ENCODE peak calls at places on chromosomes 16 and 17, in six cellular contexts. One of them, this sample, is unnamed.

GRCh38 chr16:14539156-14539555 is 90.9 kb downstream of the PARN start:
- DNase-seq in fibroblast of lung: no peak
- DNase-seq in HCT116: no peak
- DNase-seq in endothelial cell of umbilical vein: no peak
- DNase-seq in IMR-90: no peak
- DNase-seq in MM.1S: no peak
- DNase-seq in this sample: no peak

GRCh38 chr16:66662445-66663194 is 33.9 kb downstream of the CMTM4 start:
- DNase-seq in fibroblast of lung: peak; percentile 33
- DNase-seq in HCT116: peak; percentile 21
- DNase-seq in endothelial cell of umbilical vein: peak; percentile 51
- DNase-seq in IMR-90: peak; percentile 44
- DNase-seq in MM.1S: peak; percentile 10
- DNase-seq in this sample: no peak

GRCh38 chr16:87694441-87695125 is 71.2 kb downstream of the KLHDC4 start:
- DNase-seq in fibroblast of lung: no peak
- DNase-seq in HCT116: no peak
- DNase-seq in endothelial cell of umbilical vein: no peak
- DNase-seq in IMR-90: no peak
- DNase-seq in MM.1S: no peak
- DNase-seq in this sample: no peak

GRCh38 chr16:89444151-89444723 is 46.1 kb downstream of the ANKRD11 start:
- DNase-seq in fibroblast of lung: no peak
- DNase-seq in HCT116: no peak
- DNase-seq in endothelial cell of umbilical vein: no peak
- DNase-seq in IMR-90: no peak
- DNase-seq in MM.1S: no peak
- DNase-seq in this sample: no peak

GRCh38 chr17:20263595-20263994 is 203.7 kb downstream of the LGALS9B start:
- DNase-seq in fibroblast of lung: peak; percentile 78
- DNase-seq in HCT116: peak; percentile 1
- DNase-seq in endothelial cell of umbilical vein: no peak
- DNase-seq in IMR-90: peak; percentile 61
- DNase-seq in MM.1S: no peak
- DNase-seq in this sample: no peak

GRCh38 chr16:54647731-54648221 is 282.9 kb upstream of the IRX5 start:
- DNase-seq in fibroblast of lung: peak; percentile 76
- DNase-seq in HCT116: no peak
- DNase-seq in endothelial cell of umbilical vein: no peak
- DNase-seq in IMR-90: no peak
- DNase-seq in MM.1S: no peak
- DNase-seq in this sample: no peak

GRCh38 chr17:2124391-2124790 is 69.5 kb downstream of the HIC1 start:
- DNase-seq in fibroblast of lung: peak; percentile 29
- DNase-seq in HCT116: no peak
- DNase-seq in endothelial cell of umbilical vein: no peak
- DNase-seq in IMR-90: peak; percentile 65
- DNase-seq in MM.1S: no peak
- DNase-seq in this sample: peak; percentile 71

GRCh38 chr17:48057626-48058025 is 9.5 kb downstream of the NFE2L1 start:
- DNase-seq in fibroblast of lung: no peak
- DNase-seq in HCT116: no peak
- DNase-seq in endothelial cell of umbilical vein: no peak
- DNase-seq in IMR-90: no peak
- DNase-seq in MM.1S: no peak
- DNase-seq in this sample: peak; percentile 77

GRCh38 chr16:11131706-11132105 is 124.3 kb downstream of the SOCS1 start:
- DNase-seq in fibroblast of lung: no peak
- DNase-seq in HCT116: no peak
- DNase-seq in endothelial cell of umbilical vein: no peak
- DNase-seq in IMR-90: no peak
- DNase-seq in MM.1S: no peak
- DNase-seq in this sample: no peak

GRCh38 chr17:77382966-77383612 is 242.3 kb downstream of the SEC14L1 start:
- DNase-seq in fibroblast of lung: peak; percentile 65
- DNase-seq in HCT116: no peak
- DNase-seq in endothelial cell of umbilical vein: no peak
- DNase-seq in IMR-90: peak; percentile 90
- DNase-seq in MM.1S: no peak
- DNase-seq in this sample: no peak
- TF ChIP-seq CTCF in fibroblast of lung: no peak
- TF ChIP-seq CTCF in HCT116: no peak
- TF ChIP-seq CTCF in endothelial cell of umbilical vein: no peak
- TF ChIP-seq CTCF in IMR-90: no peak
- TF ChIP-seq CTCF in MM.1S: no peak
- TF ChIP-seq CTCF in this sample: no peak

GRCh38 chr17:43212641-43213490 is 1.2 kb downstream of the TMEM106A start:
- DNase-seq in fibroblast of lung: peak; percentile 4
- DNase-seq in HCT116: no peak
- DNase-seq in endothelial cell of umbilical vein: no peak
- DNase-seq in IMR-90: no peak
- DNase-seq in MM.1S: no peak
- DNase-seq in this sample: no peak
- H3K9ac ChIP-seq in fibroblast of lung: peak overlapping the region; percentile 58
- H3K9ac ChIP-seq in HCT116: peak overlapping the region; percentile 76
- H3K9ac ChIP-seq in endothelial cell of umbilical vein: peak overlapping the region; percentile 81
- H3K9ac ChIP-seq in IMR-90: peak overlapping the region; percentile 79
- H3K9ac ChIP-seq in MM.1S: no peak overlapping the region
- H3K9ac ChIP-seq in this sample: peak overlapping the region; percentile 76

GRCh38 chr16:661184-661821 is 6.6 kb upstream of the RHOT2 start:
- DNase-seq in fibroblast of lung: no peak
- DNase-seq in HCT116: no peak
- DNase-seq in endothelial cell of umbilical vein: no peak
- DNase-seq in IMR-90: no peak
- DNase-seq in MM.1S: no peak
- DNase-seq in this sample: no peak
- TF ChIP-seq CTCF in fibroblast of lung: no peak
- TF ChIP-seq CTCF in HCT116: no peak
- TF ChIP-seq CTCF in endothelial cell of umbilical vein: no peak
- TF ChIP-seq CTCF in IMR-90: no peak
- TF ChIP-seq CTCF in MM.1S: no peak
- TF ChIP-seq CTCF in this sample: no peak

GRCh38 chr17:78529251-78529650 is 47.9 kb downstream of the DNAH17 start:
- DNase-seq in fibroblast of lung: no peak
- DNase-seq in HCT116: no peak
- DNase-seq in endothelial cell of umbilical vein: no peak
- DNase-seq in IMR-90: no peak
- DNase-seq in MM.1S: no peak
- DNase-seq in this sample: peak; percentile 38

GRCh38 chr17:78532311-78532710 is 44.9 kb downstream of the DNAH17 start:
- DNase-seq in fibroblast of lung: no peak
- DNase-seq in HCT116: no peak
- DNase-seq in endothelial cell of umbilical vein: no peak
- DNase-seq in IMR-90: no peak
- DNase-seq in MM.1S: no peak
- DNase-seq in this sample: peak; percentile 27

GRCh38 chr17:78528541-78528940 is 48.7 kb downstream of the DNAH17 start:
- DNase-seq in fibroblast of lung: no peak
- DNase-seq in HCT116: no peak
- DNase-seq in endothelial cell of umbilical vein: no peak
- DNase-seq in IMR-90: no peak
- DNase-seq in MM.1S: no peak
- DNase-seq in this sample: peak; percentile 61

GRCh38 chr17:78530675-78531074 is 46.5 kb downstream of the DNAH17 start:
- DNase-seq in fibroblast of lung: no peak
- DNase-seq in HCT116: no peak
- DNase-seq in endothelial cell of umbilical vein: no peak
- DNase-seq in IMR-90: no peak
- DNase-seq in MM.1S: no peak
- DNase-seq in this sample: no peak

DNA sequence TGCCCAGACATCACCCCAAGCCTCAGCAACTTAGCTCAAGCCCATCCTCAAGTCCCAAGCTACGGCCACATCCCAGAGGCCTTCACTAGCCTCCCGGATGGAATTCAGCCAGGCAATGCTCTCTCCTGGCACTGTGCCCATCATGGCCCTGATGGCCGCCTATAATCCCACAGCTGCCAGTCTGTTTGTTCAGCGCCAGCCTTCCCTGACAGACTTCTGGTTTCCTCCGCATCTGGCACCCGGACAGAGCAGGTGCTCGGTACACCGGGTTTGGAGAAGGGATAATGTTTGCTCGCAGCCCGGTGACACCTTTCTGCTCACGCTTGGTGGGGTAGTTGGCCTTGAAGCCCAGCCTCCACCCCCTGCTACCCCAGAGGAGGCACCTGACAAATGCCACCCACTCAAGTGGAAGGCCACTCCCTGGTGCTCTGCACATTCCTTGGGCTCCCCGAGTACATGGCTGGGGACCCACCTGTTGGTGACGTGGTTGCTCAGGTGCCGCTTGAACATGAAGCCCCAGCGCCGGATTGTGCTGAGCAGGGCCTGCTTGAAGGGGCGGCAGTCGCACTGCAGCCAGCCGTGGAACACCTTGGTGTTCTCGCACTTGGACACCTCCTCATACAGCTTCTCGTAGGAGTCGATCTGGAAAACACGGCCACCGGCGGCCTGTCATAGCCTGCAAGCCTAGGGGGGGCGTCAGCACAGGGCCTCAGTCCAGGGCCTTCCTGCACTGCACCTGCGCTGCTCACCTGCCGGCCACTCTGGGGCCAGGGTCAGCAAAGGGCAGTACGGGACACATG is 47.1 kb downstream of the DNAH17 start:
- DNase-seq in fibroblast of lung: no peak
- DNase-seq in HCT116: no peak
- DNase-seq in endothelial cell of umbilical vein: no peak
- DNase-seq in IMR-90: no peak
- DNase-seq in MM.1S: no peak
- DNase-seq in this sample: peak; percentile 40
- H3K9ac ChIP-seq in fibroblast of lung: no peak overlapping the region
- H3K9ac ChIP-seq in HCT116: no peak overlapping the region
- H3K9ac ChIP-seq in endothelial cell of umbilical vein: no peak overlapping the region
- H3K9ac ChIP-seq in IMR-90: no peak overlapping the region
- H3K9ac ChIP-seq in MM.1S: no peak overlapping the region
- H3K9ac ChIP-seq in this sample: no peak overlapping the region

DNA sequence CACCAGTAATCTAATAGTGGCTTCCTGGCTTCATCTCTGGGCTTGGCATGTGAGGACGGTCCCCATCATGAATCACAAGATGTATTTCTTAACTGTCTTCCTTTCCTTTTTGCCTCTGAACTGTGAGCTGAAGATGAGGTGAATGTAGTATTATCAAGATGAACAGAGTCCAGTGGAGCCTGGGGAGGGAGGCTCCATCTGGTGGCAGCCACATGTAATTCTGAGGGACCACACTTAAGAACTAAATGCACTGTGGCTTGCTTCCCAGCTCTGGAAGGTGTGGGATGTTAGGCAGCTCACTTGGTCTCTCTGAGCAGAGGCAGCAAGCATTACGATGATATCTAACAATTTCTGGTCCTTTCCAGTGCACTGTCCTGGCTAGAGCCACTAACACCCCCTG is 354.9 kb upstream of the ASIC2 start:
- DNase-seq in fibroblast of lung: peak; percentile 7
- DNase-seq in HCT116: no peak
- DNase-seq in endothelial cell of umbilical vein: no peak
- DNase-seq in IMR-90: peak; percentile 11
- DNase-seq in MM.1S: peak; percentile 26
- DNase-seq in this sample: peak; percentile 71
- TF ChIP-seq CTCF in fibroblast of lung: peak; percentile 12
- TF ChIP-seq CTCF in HCT116: no peak
- TF ChIP-seq CTCF in endothelial cell of umbilical vein: no peak
- TF ChIP-seq CTCF in IMR-90: peak; percentile 36
- TF ChIP-seq CTCF in MM.1S: peak; percentile 51
- TF ChIP-seq CTCF in this sample: peak; percentile 82

DNA sequence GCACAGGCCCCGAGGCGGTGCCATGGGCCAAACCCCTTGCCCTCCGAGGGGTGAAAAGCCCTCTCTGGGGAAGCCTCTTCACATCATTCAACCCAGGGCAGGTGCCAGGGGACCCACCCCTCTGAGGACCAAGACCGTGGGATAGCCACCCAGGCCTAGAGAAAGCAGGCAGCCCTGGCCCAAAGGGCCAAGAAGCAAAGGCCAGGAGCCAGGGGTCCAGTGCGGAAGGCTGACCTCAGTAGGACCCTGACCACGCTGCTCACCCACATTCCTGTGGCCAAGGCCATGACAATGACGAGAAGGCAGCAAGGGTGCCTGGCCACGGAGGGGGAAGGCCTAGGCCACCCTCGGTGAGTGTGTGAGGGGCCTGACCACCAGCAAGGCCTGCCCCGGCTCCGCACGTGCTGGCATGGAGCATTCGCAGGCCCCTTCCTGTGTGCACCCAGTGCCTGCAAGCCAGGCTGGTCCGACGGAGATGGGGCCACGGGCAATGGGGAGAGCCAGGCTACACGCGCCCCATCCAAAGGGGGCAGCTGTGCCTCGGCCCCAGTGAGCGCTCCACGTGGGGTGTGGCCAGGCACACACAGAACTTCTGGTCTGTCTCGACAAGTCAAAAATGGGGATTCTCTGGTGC is 24.5 kb upstream of the RASD1 start:
- DNase-seq in fibroblast of lung: no peak
- DNase-seq in HCT116: no peak
- DNase-seq in endothelial cell of umbilical vein: no peak
- DNase-seq in IMR-90: no peak
- DNase-seq in MM.1S: no peak
- DNase-seq in this sample: no peak
- H3K9ac ChIP-seq in fibroblast of lung: no peak overlapping the region
- H3K9ac ChIP-seq in HCT116: no peak overlapping the region
- H3K9ac ChIP-seq in endothelial cell of umbilical vein: no peak overlapping the region
- H3K9ac ChIP-seq in IMR-90: no peak overlapping the region
- H3K9ac ChIP-seq in MM.1S: no peak overlapping the region
- H3K9ac ChIP-seq in this sample: no peak overlapping the region